ENCODE peak calls at places on chromosomes 1 and 21, in six cellular contexts. One of them, this sample, is unnamed.

GRCh38 chr1:85935234-85935633 is 221.3 kb downstream of the COL24A1 start:
- DNase-seq in tibial nerve: no peak
- DNase-seq in IMR-90: peak
- DNase-seq in mucosa of gallbladder: no peak
- DNase-seq in activated gamma-delta T cell treated with anti-CD3 and anti-CD28 coated beads, Interleukin-2, amount 50 U/mL, for 16 hours: no peak
- DNase-seq in neural crest cell: no peak
- DNase-seq in this sample: no peak

GRCh38 chr1:10891081-10891480 is 94.6 kb upstream of the CASZ1 start:
- DNase-seq in activated gamma-delta T cell treated with anti-CD3 and anti-CD28 coated beads, Interleukin-2, amount 50 U/mL, for 16 hours: no peak
- DNase-seq in neural crest cell: no peak
- DNase-seq in tibial nerve: no peak
- DNase-seq in IMR-90: no peak
- DNase-seq in mucosa of gallbladder: no peak
- DNase-seq in this sample: no peak

GRCh38 chr1:103525114-103525606 is 339 bp upstream of the RNPC3 start:
- DNase-seq in activated gamma-delta T cell treated with anti-CD3 and anti-CD28 coated beads, Interleukin-2, amount 50 U/mL, for 16 hours: no peak
- DNase-seq in neural crest cell: no peak
- DNase-seq in IMR-90: peak
- DNase-seq in mucosa of gallbladder: no peak
- DNase-seq in tibial nerve: no peak
- DNase-seq in this sample: no peak

GRCh38 chr1:221435510-221435909 is 306.4 kb downstream of the DUSP10 start:
- DNase-seq in activated gamma-delta T cell treated with anti-CD3 and anti-CD28 coated beads, Interleukin-2, amount 50 U/mL, for 16 hours: no peak
- DNase-seq in neural crest cell: no peak
- DNase-seq in tibial nerve: no peak
- DNase-seq in IMR-90: peak
- DNase-seq in mucosa of gallbladder: no peak
- DNase-seq in this sample: peak

GRCh38 chr1:41704189-41704588 is 214.5 kb downstream of the HIVEP3 start:
- DNase-seq in mucosa of gallbladder: no peak
- DNase-seq in tibial nerve: no peak
- DNase-seq in IMR-90: no peak
- DNase-seq in neural crest cell: no peak
- DNase-seq in activated gamma-delta T cell treated with anti-CD3 and anti-CD28 coated beads, Interleukin-2, amount 50 U/mL, for 16 hours: no peak
- DNase-seq in this sample: no peak

GRCh38 chr1:28887835-28888682 is 26.3 kb upstream of the EPB41 start:
- DNase-seq in neural crest cell: no peak
- DNase-seq in mucosa of gallbladder: no peak
- DNase-seq in activated gamma-delta T cell treated with anti-CD3 and anti-CD28 coated beads, Interleukin-2, amount 50 U/mL, for 16 hours: no peak
- DNase-seq in tibial nerve: no peak
- DNase-seq in IMR-90: no peak
- DNase-seq in this sample: no peak

GRCh38 chr1:242391896-242392295 is 132.6 kb downstream of the PLD5 start:
- DNase-seq in IMR-90: no peak
- DNase-seq in tibial nerve: no peak
- DNase-seq in mucosa of gallbladder: no peak
- DNase-seq in neural crest cell: no peak
- DNase-seq in activated gamma-delta T cell treated with anti-CD3 and anti-CD28 coated beads, Interleukin-2, amount 50 U/mL, for 16 hours: no peak
- DNase-seq in this sample: no peak

GRCh38 chr1:30618335-30618747 is 105.0 kb downstream of the MATN1 start:
- DNase-seq in IMR-90: no peak
- DNase-seq in activated gamma-delta T cell treated with anti-CD3 and anti-CD28 coated beads, Interleukin-2, amount 50 U/mL, for 16 hours: no peak
- DNase-seq in tibial nerve: no peak
- DNase-seq in mucosa of gallbladder: peak
- DNase-seq in neural crest cell: no peak
- DNase-seq in this sample: peak

GRCh38 chr1:46639547-46639946 is 22.9 kb upstream of the MOB3C start:
- DNase-seq in activated gamma-delta T cell treated with anti-CD3 and anti-CD28 coated beads, Interleukin-2, amount 50 U/mL, for 16 hours: no peak
- DNase-seq in mucosa of gallbladder: no peak
- DNase-seq in IMR-90: no peak
- DNase-seq in neural crest cell: no peak
- DNase-seq in tibial nerve: no peak
- DNase-seq in this sample: no peak

GRCh38 chr1:15254521-15254920 is 7.5 kb downstream of the FHAD1 start:
- DNase-seq in IMR-90: no peak
- DNase-seq in tibial nerve: no peak
- DNase-seq in mucosa of gallbladder: no peak
- DNase-seq in neural crest cell: no peak
- DNase-seq in activated gamma-delta T cell treated with anti-CD3 and anti-CD28 coated beads, Interleukin-2, amount 50 U/mL, for 16 hours: no peak
- DNase-seq in this sample: no peak

GRCh38 chr1:90704817-90705216 is 12.3 kb downstream of the BARHL2 start:
- DNase-seq in tibial nerve: no peak
- DNase-seq in activated gamma-delta T cell treated with anti-CD3 and anti-CD28 coated beads, Interleukin-2, amount 50 U/mL, for 16 hours: no peak
- DNase-seq in mucosa of gallbladder: no peak
- DNase-seq in IMR-90: no peak
- DNase-seq in neural crest cell: no peak
- DNase-seq in this sample: no peak

GRCh38 chr21:32812035-32812434 is 40.5 kb upstream of the PAXBP1 start:
- DNase-seq in mucosa of gallbladder: no peak
- DNase-seq in activated gamma-delta T cell treated with anti-CD3 and anti-CD28 coated beads, Interleukin-2, amount 50 U/mL, for 16 hours: no peak
- DNase-seq in neural crest cell: no peak
- DNase-seq in tibial nerve: no peak
- DNase-seq in IMR-90: peak
- DNase-seq in this sample: peak

GRCh38 chr1:49251385-49251784 is 474.7 kb upstream of the BEND5 start:
- DNase-seq in neural crest cell: no peak
- DNase-seq in mucosa of gallbladder: no peak
- DNase-seq in IMR-90: no peak
- DNase-seq in activated gamma-delta T cell treated with anti-CD3 and anti-CD28 coated beads, Interleukin-2, amount 50 U/mL, for 16 hours: no peak
- DNase-seq in tibial nerve: no peak
- DNase-seq in this sample: no peak